ENCODE peak calls at places on chromosome 12, in six cellular contexts. O is endothelial cell, E is lung, D is RWPE2, U is cardiac muscle cell, M is WTC11. W is an unnamed sample.

GRCh38 chr12:31588976-31589375 is 2.0 kb downstream of the DENND5B start:
- DNase-seq in O (no peak), E (no peak), D (no peak), U (no peak), M (no peak), W (no peak)

GRCh38 chr12:8698132-8698829 is 490 bp downstream of the RIMKLB start:
- DNase-seq in O (peak; percentile 59), E (peak; percentile 45), D (no peak), U (peak; percentile 46), M (peak; percentile 70), W (no peak)

GRCh38 chr12:122646568-122647220 is 56.5 kb downstream of the HCAR2 start:
- DNase-seq in O (no peak), E (no peak), D (no peak), U (peak; percentile 73), M (no peak), W (peak; percentile 60)

GRCh38 chr12:124143726-124144125 is 151.2 kb upstream of the RFLNA start:
- DNase-seq in O (no peak), E (peak; percentile 45), D (no peak), U (no peak), M (no peak), W (no peak)

GRCh38 chr12:89832336-89832735 is 123.7 kb upstream of the ATP2B1 start:
- DNase-seq in O (no peak), E (no peak), D (no peak), U (no peak), M (no peak), W (no peak)

GRCh38 chr12:58067610-58068387 is 126.4 kb downstream of the ATP23 start:
- DNase-seq in O (no peak), E (no peak), D (no peak), U (peak; percentile 29), M (no peak), W (peak; percentile 59)

GRCh38 chr12:22935090-22935489 is 310.1 kb downstream of the ETNK1 start:
- DNase-seq in O (no peak), E (no peak), D (no peak), U (no peak), M (peak; percentile 33), W (no peak)

GRCh38 chr12:75571204-75571603 is 59.8 kb upstream of the KRR1 start:
- DNase-seq in O (no peak), E (no peak), D (no peak), U (no peak), M (no peak), W (no peak)

GRCh38 chr12:52127683-52128450 is 48.4 kb downstream of the SMIM41 start:
- DNase-seq in O (no peak), E (no peak), D (no peak), U (no peak), M (no peak), W (no peak)

GRCh38 chr12:29316772-29317171 is 64.2 kb downstream of the ERGIC2 start:
- DNase-seq in O (no peak), E (no peak), D (no peak), U (peak; percentile 47), M (peak; percentile 35), W (no peak)

GRCh38 chr12:124700810-124701594 is 133.6 kb upstream of the NCOR2 start:
- DNase-seq in O (no peak), E (peak; percentile 82), D (no peak), U (peak; percentile 80), M (no peak), W (no peak)

GRCh38 chr12:108312885-108313203 is 26.3 kb downstream of the CMKLR1 start:
- DNase-seq in O (no peak), E (no peak), D (no peak), U (peak; percentile 20), M (no peak), W (no peak)

GRCh38 chr12:2484141-2484776 is 310.5 kb upstream of the FKBP4 start:
- DNase-seq in O (no peak), E (no peak), D (no peak), U (no peak), M (no peak), W (no peak)

GRCh38 chr12:79121486-79121885 is 256.9 kb downstream of the SYT1 start:
- DNase-seq in O (peak; percentile 13), E (no peak), D (no peak), U (peak; percentile 7), M (peak; percentile 29), W (no peak)

GRCh38 chr12:124443929-124444712 is 123.3 kb downstream of the NCOR2 start:
- DNase-seq in O (no peak), E (no peak), D (no peak), U (no peak), M (no peak), W (peak; percentile 20)

GRCh38 chr12:12600659-12601058 is 11.0 kb upstream of the CREBL2 start:
- DNase-seq in O (no peak), E (no peak), D (no peak), U (no peak), M (no peak), W (no peak)

GRCh38 chr12:91053951-91054715 is 3.7 kb downstream of the KERA start:
- DNase-seq in O (no peak), E (no peak), D (no peak), U (peak; percentile 96), M (no peak), W (no peak)

GRCh38 chr12:121805171-121805687 is 1.4 kb downstream of the SETD1B start:
- DNase-seq in O (no peak), E (no peak), D (no peak), U (peak; percentile 39), M (no peak), W (no peak)

GRCh38 chr12:104055686-104056388 is 5.8 kb upstream of the GLT8D2 start:
- DNase-seq in O (no peak), E (peak; percentile 86), D (no peak), U (peak; percentile 83), M (no peak), W (no peak)

GRCh38 chr12:15669256-15669948 is 119.8 kb downstream of the EPS8 start:
- DNase-seq in O (no peak), E (no peak), D (no peak), U (no peak), M (no peak), W (no peak)

GRCh38 chr12:30847259-30847658 is 79.3 kb upstream of the TSPAN11 start:
- DNase-seq in O (peak; percentile 34), E (no peak), D (no peak), U (peak; percentile 82), M (no peak), W (peak; percentile 8)

GRCh38 chr12:62604856-62605255 is 138.2 kb downstream of the MON2 start:
- DNase-seq in O (no peak), E (no peak), D (no peak), U (peak; percentile 47), M (no peak), W (no peak)

GRCh38 chr12:124426594-124427550 is 132.0 kb downstream of the RFLNA start:
- DNase-seq in O (no peak), E (no peak), D (no peak), U (no peak), M (no peak), W (no peak)

GRCh38 chr12:112616469-112617190 is 174.9 kb upstream of the RPH3A start:
- DNase-seq in O (no peak), E (no peak), D (no peak), U (no peak), M (peak; percentile 44), W (no peak)

GRCh38 chr12:123223241-123223668 is 9.7 kb downstream of the MPHOSPH9 start:
- DNase-seq in O (no peak), E (no peak), D (no peak), U (no peak), M (no peak), W (no peak)

GRCh38 chr12:6074394-6074793 is 50.1 kb downstream of the VWF start:
- DNase-seq in O (no peak), E (no peak), D (no peak), U (no peak), M (no peak), W (no peak)

GRCh38 chr12:6073426-6073825 is 51.0 kb downstream of the VWF start:
- DNase-seq in O (no peak), E (no peak), D (no peak), U (no peak), M (no peak), W (no peak)

GRCh38 chr12:6076776-6077700 is 47.4 kb downstream of the VWF start:
- DNase-seq in O (no peak), E (no peak), D (no peak), U (no peak), M (no peak), W (no peak)

GRCh38 chr12:6076340-6076739 is 48.1 kb downstream of the VWF start:
- DNase-seq in O (no peak), E (no peak), D (no peak), U (peak; percentile 38), M (no peak), W (no peak)

DNA sequence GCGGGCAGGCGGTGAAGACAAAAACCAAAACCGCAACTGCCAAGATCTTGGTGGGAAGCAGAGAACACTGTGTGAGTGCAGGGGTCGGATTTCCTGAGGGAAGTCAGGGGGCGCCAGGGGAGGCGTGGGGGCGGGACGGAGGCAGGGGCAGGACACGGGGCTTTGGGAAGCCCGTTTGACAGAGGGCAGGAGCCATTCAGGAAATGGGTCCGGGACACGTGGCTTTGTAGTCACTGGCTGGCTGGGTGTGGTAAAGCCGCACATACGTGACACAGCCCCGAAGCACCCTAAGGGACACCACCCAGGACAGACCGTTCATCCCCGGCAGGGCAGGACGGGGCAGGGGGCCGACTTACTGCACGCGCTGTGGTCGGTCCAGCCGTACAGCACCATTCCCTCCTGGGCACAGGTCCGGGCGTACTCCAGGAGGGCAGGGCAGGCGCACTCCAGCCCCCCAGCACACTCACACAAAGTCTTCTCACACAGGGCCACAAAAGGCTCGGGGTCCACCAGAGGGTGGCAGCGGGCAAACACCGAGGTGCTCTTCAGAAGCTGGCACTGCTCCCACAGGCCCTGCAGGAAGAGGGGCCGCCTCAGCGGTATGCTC is 49.4 kb downstream of the VWF start:
- DNase-seq in O (no peak), E (peak; percentile 42), D (no peak), U (peak; percentile 41), M (no peak), W (no peak)
- TF ChIP-seq CTCF in O (no peak), E (no peak), D (no peak), U (no peak), M (no peak), W (no peak)

GRCh38 chr12:73053903-73054302 is 781.7 kb downstream of the TRHDE start:
- DNase-seq in O (no peak), E (no peak), D (no peak), U (no peak), M (no peak), W (no peak)

GRCh38 chr12:73057428-73057827 is 785.3 kb downstream of the TRHDE start:
- DNase-seq in O (no peak), E (no peak), D (no peak), U (no peak), M (peak; percentile 42), W (no peak)
- TF ChIP-seq CTCF in O (no peak), E (no peak), D (no peak), U (no peak), M (no peak), W (no peak)

DNA sequence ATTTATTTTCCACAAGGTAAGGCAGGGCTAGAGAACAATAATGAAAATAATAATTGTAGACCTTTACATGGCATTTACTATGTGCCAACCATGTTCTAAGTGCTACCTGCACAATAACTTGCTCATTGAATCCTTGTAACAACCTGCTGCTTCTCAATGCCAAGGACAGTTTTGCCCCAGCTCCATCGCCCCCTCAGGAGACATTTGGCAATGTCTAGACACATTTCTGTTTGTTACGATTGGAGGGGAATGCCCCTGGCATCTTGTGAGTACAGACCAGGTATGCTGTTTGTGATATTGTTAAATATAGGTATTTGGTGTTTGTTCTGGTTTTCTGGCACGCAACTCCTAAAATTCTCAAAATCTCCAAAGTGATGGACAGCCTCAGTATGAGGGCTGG is 8.1 kb upstream of the ATXN2 start:
- DNase-seq in O (no peak), E (no peak), D (no peak), U (no peak), M (no peak), W (no peak)
- TF ChIP-seq CTCF in O (no peak), E (no peak), D (no peak), U (no peak), M (no peak), W (no peak)

GRCh38 chr12:50276912-50277671 is 6.2 kb downstream of the LIMA1 start:
- DNase-seq in O (no peak), E (no peak), D (no peak), U (no peak), M (no peak), W (no peak)
- TF ChIP-seq CTCF in O (no peak), E (no peak), D (no peak), U (no peak), M (no peak), W (no peak)